ENCODE peak calls at places on chromosomes 16 and 17, in five cellular contexts. One of them, this sample, is unnamed.

GRCh38 chr17:39621523-39622379 is 5.0 kb upstream of the PPP1R1B start:
- DNase-seq in activated CD4-positive, alpha-beta memory T cell treated with anti-CD3 and anti-CD28 coated beads, Interleukin-2, amount 10 ng/mL, durations not matched to agents 7 days and 5 days: peak
- DNase-seq in naive B cell: peak
- DNase-seq in Daoy: peak
- DNase-seq in AG09309: peak
- DNase-seq in this sample: peak

GRCh38 chr17:82858376-82859126 is 18.7 kb upstream of the ZNF750 start:
- DNase-seq in AG09309: no peak
- DNase-seq in activated CD4-positive, alpha-beta memory T cell treated with anti-CD3 and anti-CD28 coated beads, Interleukin-2, amount 10 ng/mL, durations not matched to agents 7 days and 5 days: no peak
- DNase-seq in naive B cell: no peak
- DNase-seq in Daoy: no peak
- DNase-seq in this sample: no peak

GRCh38 chr17:80260791-80261158 is at the start of gene RNF213:
- DNase-seq in AG09309: no peak
- DNase-seq in naive B cell: peak
- DNase-seq in activated CD4-positive, alpha-beta memory T cell treated with anti-CD3 and anti-CD28 coated beads, Interleukin-2, amount 10 ng/mL, durations not matched to agents 7 days and 5 days: peak
- DNase-seq in Daoy: peak
- DNase-seq in this sample: peak

GRCh38 chr17:28327709-28328108 is 7.6 kb downstream of the IFT20 start:
- DNase-seq in activated CD4-positive, alpha-beta memory T cell treated with anti-CD3 and anti-CD28 coated beads, Interleukin-2, amount 10 ng/mL, durations not matched to agents 7 days and 5 days: no peak
- DNase-seq in Daoy: no peak
- DNase-seq in AG09309: no peak
- DNase-seq in naive B cell: no peak
- DNase-seq in this sample: no peak

GRCh38 chr16:57115148-57115503 is 22.7 kb downstream of the CPNE2 start:
- DNase-seq in Daoy: no peak
- DNase-seq in AG09309: no peak
- DNase-seq in activated CD4-positive, alpha-beta memory T cell treated with anti-CD3 and anti-CD28 coated beads, Interleukin-2, amount 10 ng/mL, durations not matched to agents 7 days and 5 days: no peak
- DNase-seq in naive B cell: no peak
- DNase-seq in this sample: no peak

GRCh38 chr17:79054200-79054599 is 20.4 kb upstream of the ENGASE start:
- DNase-seq in activated CD4-positive, alpha-beta memory T cell treated with anti-CD3 and anti-CD28 coated beads, Interleukin-2, amount 10 ng/mL, durations not matched to agents 7 days and 5 days: no peak
- DNase-seq in naive B cell: no peak
- DNase-seq in AG09309: no peak
- DNase-seq in Daoy: no peak
- DNase-seq in this sample: no peak

GRCh38 chr17:30838187-30838807 is 6.5 kb downstream of the ATAD5 start:
- DNase-seq in Daoy: no peak
- DNase-seq in activated CD4-positive, alpha-beta memory T cell treated with anti-CD3 and anti-CD28 coated beads, Interleukin-2, amount 10 ng/mL, durations not matched to agents 7 days and 5 days: no peak
- DNase-seq in naive B cell: no peak
- DNase-seq in AG09309: no peak
- DNase-seq in this sample: no peak

GRCh38 chr16:2912330-2913199 is 834 bp downstream of the FLYWCH1 start:
- DNase-seq in AG09309: peak
- DNase-seq in activated CD4-positive, alpha-beta memory T cell treated with anti-CD3 and anti-CD28 coated beads, Interleukin-2, amount 10 ng/mL, durations not matched to agents 7 days and 5 days: peak
- DNase-seq in Daoy: peak
- DNase-seq in naive B cell: peak
- DNase-seq in this sample: no peak

GRCh38 chr17:76265624-76266243 is 586 bp downstream of the UBALD2 start:
- DNase-seq in activated CD4-positive, alpha-beta memory T cell treated with anti-CD3 and anti-CD28 coated beads, Interleukin-2, amount 10 ng/mL, durations not matched to agents 7 days and 5 days: peak
- DNase-seq in naive B cell: peak
- DNase-seq in Daoy: peak
- DNase-seq in AG09309: no peak
- DNase-seq in this sample: peak

GRCh38 chr16:15949210-15950166 is at the start of gene ABCC1:
- DNase-seq in naive B cell: peak
- DNase-seq in AG09309: no peak
- DNase-seq in activated CD4-positive, alpha-beta memory T cell treated with anti-CD3 and anti-CD28 coated beads, Interleukin-2, amount 10 ng/mL, durations not matched to agents 7 days and 5 days: peak
- DNase-seq in Daoy: peak
- DNase-seq in this sample: peak

GRCh38 chr17:40348562-40349476 is 15.7 kb downstream of the GJD3 start:
- DNase-seq in activated CD4-positive, alpha-beta memory T cell treated with anti-CD3 and anti-CD28 coated beads, Interleukin-2, amount 10 ng/mL, durations not matched to agents 7 days and 5 days: no peak
- DNase-seq in AG09309: no peak
- DNase-seq in Daoy: no peak
- DNase-seq in naive B cell: no peak
- DNase-seq in this sample: no peak

GRCh38 chr16:85304337-85304736 is 192.1 kb upstream of the CIBAR2 start:
- DNase-seq in Daoy: no peak
- DNase-seq in AG09309: no peak
- DNase-seq in activated CD4-positive, alpha-beta memory T cell treated with anti-CD3 and anti-CD28 coated beads, Interleukin-2, amount 10 ng/mL, durations not matched to agents 7 days and 5 days: no peak
- DNase-seq in naive B cell: no peak
- DNase-seq in this sample: no peak

GRCh38 chr17:48610282-48611211 is at the start of gene HOXB7:
- DNase-seq in AG09309: no peak
- DNase-seq in activated CD4-positive, alpha-beta memory T cell treated with anti-CD3 and anti-CD28 coated beads, Interleukin-2, amount 10 ng/mL, durations not matched to agents 7 days and 5 days: peak
- DNase-seq in Daoy: peak
- DNase-seq in naive B cell: peak
- DNase-seq in this sample: peak

GRCh38 chr17:76278268-76278908 is 13.2 kb downstream of the UBALD2 start:
- DNase-seq in activated CD4-positive, alpha-beta memory T cell treated with anti-CD3 and anti-CD28 coated beads, Interleukin-2, amount 10 ng/mL, durations not matched to agents 7 days and 5 days: no peak
- DNase-seq in Daoy: no peak
- DNase-seq in naive B cell: no peak
- DNase-seq in AG09309: no peak
- DNase-seq in this sample: no peak

GRCh38 chr16:911101-911500 is 59.7 kb downstream of the LMF1 start:
- DNase-seq in AG09309: no peak
- DNase-seq in naive B cell: no peak
- DNase-seq in Daoy: no peak
- DNase-seq in activated CD4-positive, alpha-beta memory T cell treated with anti-CD3 and anti-CD28 coated beads, Interleukin-2, amount 10 ng/mL, durations not matched to agents 7 days and 5 days: no peak
- DNase-seq in this sample: no peak

GRCh38 chr17:751269-752001 is 629 bp downstream of the GEMIN4 start:
- DNase-seq in Daoy: peak
- DNase-seq in AG09309: no peak
- DNase-seq in naive B cell: peak
- DNase-seq in activated CD4-positive, alpha-beta memory T cell treated with anti-CD3 and anti-CD28 coated beads, Interleukin-2, amount 10 ng/mL, durations not matched to agents 7 days and 5 days: peak
- DNase-seq in this sample: peak

GRCh38 chr16:72963921-72964320 is 84.0 kb downstream of the ZFHX3 start:
- DNase-seq in Daoy: no peak
- DNase-seq in AG09309: no peak
- DNase-seq in activated CD4-positive, alpha-beta memory T cell treated with anti-CD3 and anti-CD28 coated beads, Interleukin-2, amount 10 ng/mL, durations not matched to agents 7 days and 5 days: no peak
- DNase-seq in naive B cell: no peak
- DNase-seq in this sample: no peak

GRCh38 chr17:76444518-76445311 is 8.2 kb downstream of the UBE2O start:
- DNase-seq in activated CD4-positive, alpha-beta memory T cell treated with anti-CD3 and anti-CD28 coated beads, Interleukin-2, amount 10 ng/mL, durations not matched to agents 7 days and 5 days: no peak
- DNase-seq in naive B cell: no peak
- DNase-seq in AG09309: no peak
- DNase-seq in Daoy: no peak
- DNase-seq in this sample: no peak

GRCh38 chr16:22194707-22195444 is 11.2 kb upstream of the EEF2K start:
- DNase-seq in activated CD4-positive, alpha-beta memory T cell treated with anti-CD3 and anti-CD28 coated beads, Interleukin-2, amount 10 ng/mL, durations not matched to agents 7 days and 5 days: no peak
- DNase-seq in Daoy: no peak
- DNase-seq in AG09309: no peak
- DNase-seq in naive B cell: peak
- DNase-seq in this sample: peak

GRCh38 chr17:65324977-65325376 is 187.8 kb downstream of the RGS9 start:
- DNase-seq in naive B cell: no peak
- DNase-seq in AG09309: no peak
- DNase-seq in activated CD4-positive, alpha-beta memory T cell treated with anti-CD3 and anti-CD28 coated beads, Interleukin-2, amount 10 ng/mL, durations not matched to agents 7 days and 5 days: no peak
- DNase-seq in Daoy: no peak
- DNase-seq in this sample: no peak

GRCh38 chr17:6683081-6683684 is 30.0 kb downstream of the SLC13A5 start:
- DNase-seq in activated CD4-positive, alpha-beta memory T cell treated with anti-CD3 and anti-CD28 coated beads, Interleukin-2, amount 10 ng/mL, durations not matched to agents 7 days and 5 days: no peak
- DNase-seq in naive B cell: no peak
- DNase-seq in AG09309: no peak
- DNase-seq in Daoy: no peak
- DNase-seq in this sample: no peak

GRCh38 chr16:17921357-17921978 is 415.1 kb downstream of the NPIPA8 start:
- DNase-seq in activated CD4-positive, alpha-beta memory T cell treated with anti-CD3 and anti-CD28 coated beads, Interleukin-2, amount 10 ng/mL, durations not matched to agents 7 days and 5 days: peak
- DNase-seq in naive B cell: no peak
- DNase-seq in AG09309: no peak
- DNase-seq in Daoy: peak
- DNase-seq in this sample: peak

GRCh38 chr17:52079496-52079895 is 79.0 kb downstream of the CA10 start:
- DNase-seq in Daoy: no peak
- DNase-seq in naive B cell: no peak
- DNase-seq in activated CD4-positive, alpha-beta memory T cell treated with anti-CD3 and anti-CD28 coated beads, Interleukin-2, amount 10 ng/mL, durations not matched to agents 7 days and 5 days: no peak
- DNase-seq in AG09309: no peak
- DNase-seq in this sample: no peak

GRCh38 chr16:78916928-78917545 is 683.5 kb downstream of the MAF start:
- DNase-seq in Daoy: peak
- DNase-seq in activated CD4-positive, alpha-beta memory T cell treated with anti-CD3 and anti-CD28 coated beads, Interleukin-2, amount 10 ng/mL, durations not matched to agents 7 days and 5 days: no peak
- DNase-seq in AG09309: no peak
- DNase-seq in naive B cell: no peak
- DNase-seq in this sample: no peak

GRCh38 chr16:68478526-68479249 is 30.4 kb upstream of the SMPD3 start:
- DNase-seq in Daoy: no peak
- DNase-seq in naive B cell: no peak
- DNase-seq in activated CD4-positive, alpha-beta memory T cell treated with anti-CD3 and anti-CD28 coated beads, Interleukin-2, amount 10 ng/mL, durations not matched to agents 7 days and 5 days: no peak
- DNase-seq in AG09309: no peak
- DNase-seq in this sample: no peak

GRCh38 chr17:57629470-57629869 is 115.6 kb downstream of the CCDC182 start:
- DNase-seq in Daoy: no peak
- DNase-seq in AG09309: no peak
- DNase-seq in activated CD4-positive, alpha-beta memory T cell treated with anti-CD3 and anti-CD28 coated beads, Interleukin-2, amount 10 ng/mL, durations not matched to agents 7 days and 5 days: no peak
- DNase-seq in naive B cell: peak
- DNase-seq in this sample: no peak

GRCh38 chr16:57127037-57127763 is 34.8 kb downstream of the CPNE2 start:
- DNase-seq in Daoy: no peak
- DNase-seq in naive B cell: no peak
- DNase-seq in AG09309: no peak
- DNase-seq in activated CD4-positive, alpha-beta memory T cell treated with anti-CD3 and anti-CD28 coated beads, Interleukin-2, amount 10 ng/mL, durations not matched to agents 7 days and 5 days: no peak
- DNase-seq in this sample: no peak

GRCh38 chr16:35629001-35629400 is 2169.6 kb downstream of the TP53TG3F start:
- DNase-seq in AG09309: no peak
- DNase-seq in Daoy: no peak
- DNase-seq in activated CD4-positive, alpha-beta memory T cell treated with anti-CD3 and anti-CD28 coated beads, Interleukin-2, amount 10 ng/mL, durations not matched to agents 7 days and 5 days: no peak
- DNase-seq in naive B cell: no peak
- DNase-seq in this sample: no peak

GRCh38 chr16:27449434-27450188 is 47.6 kb downstream of the IL21R start:
- DNase-seq in AG09309: no peak
- DNase-seq in activated CD4-positive, alpha-beta memory T cell treated with anti-CD3 and anti-CD28 coated beads, Interleukin-2, amount 10 ng/mL, durations not matched to agents 7 days and 5 days: peak
- DNase-seq in Daoy: no peak
- DNase-seq in naive B cell: peak
- DNase-seq in this sample: peak

GRCh38 chr17:75985986-75986385 is 6.9 kb downstream of the TEN1 start:
- DNase-seq in naive B cell: no peak
- DNase-seq in AG09309: no peak
- DNase-seq in Daoy: no peak
- DNase-seq in activated CD4-positive, alpha-beta memory T cell treated with anti-CD3 and anti-CD28 coated beads, Interleukin-2, amount 10 ng/mL, durations not matched to agents 7 days and 5 days: no peak
- DNase-seq in this sample: no peak

GRCh38 chr16:70438325-70438982 is 446 bp downstream of the ST3GAL2 start:
- DNase-seq in naive B cell: no peak
- DNase-seq in AG09309: no peak
- DNase-seq in Daoy: no peak
- DNase-seq in activated CD4-positive, alpha-beta memory T cell treated with anti-CD3 and anti-CD28 coated beads, Interleukin-2, amount 10 ng/mL, durations not matched to agents 7 days and 5 days: no peak
- DNase-seq in this sample: no peak

GRCh38 chr16:79602615-79603014 is 2.1 kb upstream of the MAF start:
- DNase-seq in activated CD4-positive, alpha-beta memory T cell treated with anti-CD3 and anti-CD28 coated beads, Interleukin-2, amount 10 ng/mL, durations not matched to agents 7 days and 5 days: peak
- DNase-seq in naive B cell: no peak
- DNase-seq in AG09309: no peak
- DNase-seq in Daoy: no peak
- DNase-seq in this sample: no peak

GRCh38 chr16:89246903-89247733 is 29.6 kb downstream of the ZNF778 start:
- DNase-seq in naive B cell: peak
- DNase-seq in activated CD4-positive, alpha-beta memory T cell treated with anti-CD3 and anti-CD28 coated beads, Interleukin-2, amount 10 ng/mL, durations not matched to agents 7 days and 5 days: peak
- DNase-seq in AG09309: no peak
- DNase-seq in Daoy: peak
- DNase-seq in this sample: peak

GRCh38 chr16:80719573-80719972 is 84.8 kb downstream of the CDYL2 start:
- DNase-seq in AG09309: no peak
- DNase-seq in activated CD4-positive, alpha-beta memory T cell treated with anti-CD3 and anti-CD28 coated beads, Interleukin-2, amount 10 ng/mL, durations not matched to agents 7 days and 5 days: peak
- DNase-seq in Daoy: no peak
- DNase-seq in naive B cell: no peak
- DNase-seq in this sample: no peak

This sample was measured in effector CD8-positive, alpha-beta T cell.